ENCODE peak calls at places on chromosomes 3 and 15, in six cellular contexts. One of them, this sample, is unnamed.

GRCh38 chr3:184524981-184525336 is 36.6 kb upstream of the EPHB3 start:
- DNase-seq in GDM1: peak
- DNase-seq in stimulated activated CD8-positive, alpha-beta memory T cell treated with anti-CD3 and anti-CD28 coated beads, Interleukin-4, amount 100 ng/mL, for 1 hour: no peak
- DNase-seq in fibroblast of pulmonary artery: no peak
- DNase-seq in Peyer's patch: no peak
- DNase-seq in AG08396: no peak
- DNase-seq in this sample: no peak

GRCh38 chr3:182633206-182633605 is 160.1 kb upstream of the ATP11B start:
- DNase-seq in GDM1: no peak
- DNase-seq in stimulated activated CD8-positive, alpha-beta memory T cell treated with anti-CD3 and anti-CD28 coated beads, Interleukin-4, amount 100 ng/mL, for 1 hour: no peak
- DNase-seq in fibroblast of pulmonary artery: no peak
- DNase-seq in Peyer's patch: no peak
- DNase-seq in AG08396: no peak
- DNase-seq in this sample: no peak

GRCh38 chr3:170076715-170077238 is 39.0 kb downstream of the GPR160 start:
- DNase-seq in GDM1: no peak
- DNase-seq in stimulated activated CD8-positive, alpha-beta memory T cell treated with anti-CD3 and anti-CD28 coated beads, Interleukin-4, amount 100 ng/mL, for 1 hour: no peak
- DNase-seq in fibroblast of pulmonary artery: peak
- DNase-seq in Peyer's patch: no peak
- DNase-seq in AG08396: peak
- DNase-seq in this sample: peak

GRCh38 chr3:137332296-137332695 is 374.5 kb downstream of the IL20RB start:
- DNase-seq in GDM1: no peak
- DNase-seq in stimulated activated CD8-positive, alpha-beta memory T cell treated with anti-CD3 and anti-CD28 coated beads, Interleukin-4, amount 100 ng/mL, for 1 hour: no peak
- DNase-seq in fibroblast of pulmonary artery: no peak
- DNase-seq in Peyer's patch: no peak
- DNase-seq in AG08396: no peak
- DNase-seq in this sample: no peak

GRCh38 chr15:66580643-66581042 is 14.8 kb upstream of the LCTL start:
- DNase-seq in GDM1: no peak
- DNase-seq in stimulated activated CD8-positive, alpha-beta memory T cell treated with anti-CD3 and anti-CD28 coated beads, Interleukin-4, amount 100 ng/mL, for 1 hour: no peak
- DNase-seq in fibroblast of pulmonary artery: peak
- DNase-seq in Peyer's patch: no peak
- DNase-seq in AG08396: no peak
- DNase-seq in this sample: peak

GRCh38 chr3:119019767-119020518 is 14.7 kb downstream of the IGSF11 start:
- DNase-seq in GDM1: no peak
- DNase-seq in stimulated activated CD8-positive, alpha-beta memory T cell treated with anti-CD3 and anti-CD28 coated beads, Interleukin-4, amount 100 ng/mL, for 1 hour: no peak
- DNase-seq in fibroblast of pulmonary artery: no peak
- DNase-seq in Peyer's patch: no peak
- DNase-seq in AG08396: no peak
- DNase-seq in this sample: no peak

GRCh38 chr15:74655424-74655823 is 39.8 kb downstream of the CLK3 start:
- DNase-seq in GDM1: no peak
- DNase-seq in stimulated activated CD8-positive, alpha-beta memory T cell treated with anti-CD3 and anti-CD28 coated beads, Interleukin-4, amount 100 ng/mL, for 1 hour: no peak
- DNase-seq in fibroblast of pulmonary artery: no peak
- DNase-seq in Peyer's patch: no peak
- DNase-seq in AG08396: no peak
- DNase-seq in this sample: no peak

GRCh38 chr15:66951976-66952375 is 113.4 kb upstream of the SMAD3 start:
- DNase-seq in GDM1: no peak
- DNase-seq in stimulated activated CD8-positive, alpha-beta memory T cell treated with anti-CD3 and anti-CD28 coated beads, Interleukin-4, amount 100 ng/mL, for 1 hour: no peak
- DNase-seq in fibroblast of pulmonary artery: no peak
- DNase-seq in Peyer's patch: no peak
- DNase-seq in AG08396: no peak
- DNase-seq in this sample: peak

GRCh38 chr3:194787650-194788049 is 102.0 kb downstream of the FAM43A start:
- DNase-seq in GDM1: no peak
- DNase-seq in stimulated activated CD8-positive, alpha-beta memory T cell treated with anti-CD3 and anti-CD28 coated beads, Interleukin-4, amount 100 ng/mL, for 1 hour: no peak
- DNase-seq in fibroblast of pulmonary artery: no peak
- DNase-seq in Peyer's patch: no peak
- DNase-seq in AG08396: no peak
- DNase-seq in this sample: no peak

GRCh38 chr15:79680721-79681120 is 216.1 kb downstream of the MTHFS start:
- DNase-seq in GDM1: no peak
- DNase-seq in stimulated activated CD8-positive, alpha-beta memory T cell treated with anti-CD3 and anti-CD28 coated beads, Interleukin-4, amount 100 ng/mL, for 1 hour: no peak
- DNase-seq in fibroblast of pulmonary artery: peak
- DNase-seq in Peyer's patch: no peak
- DNase-seq in AG08396: peak
- DNase-seq in this sample: peak

GRCh38 chr3:65534825-65535224 is 503.9 kb downstream of the MAGI1 start:
- DNase-seq in GDM1: no peak
- DNase-seq in stimulated activated CD8-positive, alpha-beta memory T cell treated with anti-CD3 and anti-CD28 coated beads, Interleukin-4, amount 100 ng/mL, for 1 hour: no peak
- DNase-seq in fibroblast of pulmonary artery: no peak
- DNase-seq in Peyer's patch: no peak
- DNase-seq in AG08396: no peak
- DNase-seq in this sample: no peak

GRCh38 chr3:51678685-51679084 is 7.6 kb downstream of the TEX264 start:
- DNase-seq in GDM1: no peak
- DNase-seq in stimulated activated CD8-positive, alpha-beta memory T cell treated with anti-CD3 and anti-CD28 coated beads, Interleukin-4, amount 100 ng/mL, for 1 hour: no peak
- DNase-seq in fibroblast of pulmonary artery: no peak
- DNase-seq in Peyer's patch: no peak
- DNase-seq in AG08396: no peak
- DNase-seq in this sample: no peak

GRCh38 chr3:63656791-63657190 is 4.3 kb downstream of the SNTN start:
- DNase-seq in GDM1: no peak
- DNase-seq in stimulated activated CD8-positive, alpha-beta memory T cell treated with anti-CD3 and anti-CD28 coated beads, Interleukin-4, amount 100 ng/mL, for 1 hour: no peak
- DNase-seq in fibroblast of pulmonary artery: peak
- DNase-seq in Peyer's patch: no peak
- DNase-seq in AG08396: peak
- DNase-seq in this sample: peak

GRCh38 chr3:189188466-189188865 is 16.7 kb downstream of the TPRG1 start:
- DNase-seq in GDM1: no peak
- DNase-seq in stimulated activated CD8-positive, alpha-beta memory T cell treated with anti-CD3 and anti-CD28 coated beads, Interleukin-4, amount 100 ng/mL, for 1 hour: no peak
- DNase-seq in fibroblast of pulmonary artery: peak
- DNase-seq in Peyer's patch: no peak
- DNase-seq in AG08396: no peak
- DNase-seq in this sample: no peak

GRCh38 chr3:182143903-182144302 is 432.2 kb downstream of the SOX2 start:
- DNase-seq in GDM1: no peak
- DNase-seq in stimulated activated CD8-positive, alpha-beta memory T cell treated with anti-CD3 and anti-CD28 coated beads, Interleukin-4, amount 100 ng/mL, for 1 hour: no peak
- DNase-seq in fibroblast of pulmonary artery: no peak
- DNase-seq in Peyer's patch: no peak
- DNase-seq in AG08396: no peak
- DNase-seq in this sample: no peak

GRCh38 chr3:160667452-160667851 is 9.5 kb upstream of the ARL14 start:
- DNase-seq in GDM1: no peak
- DNase-seq in stimulated activated CD8-positive, alpha-beta memory T cell treated with anti-CD3 and anti-CD28 coated beads, Interleukin-4, amount 100 ng/mL, for 1 hour: no peak
- DNase-seq in fibroblast of pulmonary artery: no peak
- DNase-seq in Peyer's patch: peak
- DNase-seq in AG08396: no peak
- DNase-seq in this sample: no peak

GRCh38 chr3:122969585-122970453 is 57.7 kb downstream of the SEMA5B start:
- DNase-seq in GDM1: no peak
- DNase-seq in stimulated activated CD8-positive, alpha-beta memory T cell treated with anti-CD3 and anti-CD28 coated beads, Interleukin-4, amount 100 ng/mL, for 1 hour: no peak
- DNase-seq in fibroblast of pulmonary artery: peak
- DNase-seq in Peyer's patch: no peak
- DNase-seq in AG08396: no peak
- DNase-seq in this sample: peak

GRCh38 chr3:17070560-17070959 is 185.8 kb downstream of the PLCL2 start:
- DNase-seq in GDM1: no peak
- DNase-seq in stimulated activated CD8-positive, alpha-beta memory T cell treated with anti-CD3 and anti-CD28 coated beads, Interleukin-4, amount 100 ng/mL, for 1 hour: no peak
- DNase-seq in fibroblast of pulmonary artery: peak
- DNase-seq in Peyer's patch: peak
- DNase-seq in AG08396: peak
- DNase-seq in this sample: peak

GRCh38 chr3:14764331-14765064 is 54.3 kb upstream of the FGD5 start:
- DNase-seq in GDM1: no peak
- DNase-seq in stimulated activated CD8-positive, alpha-beta memory T cell treated with anti-CD3 and anti-CD28 coated beads, Interleukin-4, amount 100 ng/mL, for 1 hour: no peak
- DNase-seq in fibroblast of pulmonary artery: no peak
- DNase-seq in Peyer's patch: no peak
- DNase-seq in AG08396: peak
- DNase-seq in this sample: no peak

GRCh38 chr3:138950006-138950644 is 3.1 kb downstream of the FOXL2NB start:
- DNase-seq in GDM1: no peak
- DNase-seq in stimulated activated CD8-positive, alpha-beta memory T cell treated with anti-CD3 and anti-CD28 coated beads, Interleukin-4, amount 100 ng/mL, for 1 hour: no peak
- DNase-seq in fibroblast of pulmonary artery: peak
- DNase-seq in Peyer's patch: no peak
- DNase-seq in AG08396: no peak
- DNase-seq in this sample: no peak

GRCh38 chr15:34217587-34218225 is 7.1 kb upstream of the EMC4 start:
- DNase-seq in GDM1: no peak
- DNase-seq in stimulated activated CD8-positive, alpha-beta memory T cell treated with anti-CD3 and anti-CD28 coated beads, Interleukin-4, amount 100 ng/mL, for 1 hour: no peak
- DNase-seq in fibroblast of pulmonary artery: no peak
- DNase-seq in Peyer's patch: no peak
- DNase-seq in AG08396: no peak
- DNase-seq in this sample: no peak

GRCh38 chr3:1007890-1008289 is 84.9 kb upstream of the CNTN6 start:
- DNase-seq in GDM1: no peak
- DNase-seq in stimulated activated CD8-positive, alpha-beta memory T cell treated with anti-CD3 and anti-CD28 coated beads, Interleukin-4, amount 100 ng/mL, for 1 hour: no peak
- DNase-seq in fibroblast of pulmonary artery: peak
- DNase-seq in Peyer's patch: no peak
- DNase-seq in AG08396: no peak
- DNase-seq in this sample: no peak

GRCh38 chr3:64684715-64685261 is 3.0 kb downstream of the ADAMTS9 start:
- DNase-seq in GDM1: no peak
- DNase-seq in stimulated activated CD8-positive, alpha-beta memory T cell treated with anti-CD3 and anti-CD28 coated beads, Interleukin-4, amount 100 ng/mL, for 1 hour: no peak
- DNase-seq in fibroblast of pulmonary artery: peak
- DNase-seq in Peyer's patch: peak
- DNase-seq in AG08396: peak
- DNase-seq in this sample: peak

GRCh38 chr3:28915711-28916481 is 365.0 kb upstream of the RBMS3 start:
- DNase-seq in GDM1: no peak
- DNase-seq in stimulated activated CD8-positive, alpha-beta memory T cell treated with anti-CD3 and anti-CD28 coated beads, Interleukin-4, amount 100 ng/mL, for 1 hour: no peak
- DNase-seq in fibroblast of pulmonary artery: peak
- DNase-seq in Peyer's patch: peak
- DNase-seq in AG08396: peak
- DNase-seq in this sample: peak

GRCh38 chr3:26562324-26562723 is 60.2 kb upstream of the LRRC3B start:
- DNase-seq in GDM1: no peak
- DNase-seq in stimulated activated CD8-positive, alpha-beta memory T cell treated with anti-CD3 and anti-CD28 coated beads, Interleukin-4, amount 100 ng/mL, for 1 hour: no peak
- DNase-seq in fibroblast of pulmonary artery: no peak
- DNase-seq in Peyer's patch: no peak
- DNase-seq in AG08396: no peak
- DNase-seq in this sample: no peak